ENCODE peak calls at places on chromosomes 13 and 19, in five cellular contexts. One of them, this sample, is unnamed.
A peak's percentile ranks its signal among the peaks of the same experiment; 100 is the strongest.

GRCh38 chr13:40527914-40528313 is 138.5 kb downstream of the FOXO1 start:
- DNase-seq in neural crest cell: no peak
- DNase-seq in HS-5: no peak
- DNase-seq in cerebellar cortex: no peak
- DNase-seq in astrocyte: no peak
- DNase-seq in this sample: no peak

GRCh38 chr13:27125357-27126282 is 46.0 kb downstream of the USP12 start:
- DNase-seq in neural crest cell: no peak
- DNase-seq in HS-5: no peak
- DNase-seq in cerebellar cortex: peak; percentile 49
- DNase-seq in astrocyte: no peak
- DNase-seq in this sample: no peak

GRCh38 chr19:18507727-18508440 is 14.0 kb downstream of the ELL start:
- DNase-seq in HS-5: no peak
- DNase-seq in cerebellar cortex: no peak
- DNase-seq in neural crest cell: no peak
- DNase-seq in astrocyte: no peak
- DNase-seq in this sample: no peak

GRCh38 chr13:21884299-21884878 is 213.5 kb downstream of the FGF9 start:
- DNase-seq in HS-5: no peak
- DNase-seq in cerebellar cortex: no peak
- DNase-seq in astrocyte: no peak
- DNase-seq in neural crest cell: no peak
- DNase-seq in this sample: no peak

GRCh38 chr19:11020982-11021759 is 60.3 kb downstream of the SMARCA4 start:
- DNase-seq in cerebellar cortex: peak; percentile 37
- DNase-seq in neural crest cell: no peak
- DNase-seq in astrocyte: no peak
- DNase-seq in HS-5: no peak
- DNase-seq in this sample: no peak

GRCh38 chr13:64278493-64278892 is 2862.8 kb upstream of the PCDH20 start:
- DNase-seq in astrocyte: peak; percentile 75
- DNase-seq in neural crest cell: no peak
- DNase-seq in HS-5: peak; percentile 15
- DNase-seq in cerebellar cortex: no peak
- DNase-seq in this sample: peak; percentile 72

GRCh38 chr13:111187879-111188643 is 73.0 kb downstream of the ARHGEF7 start:
- DNase-seq in neural crest cell: no peak
- DNase-seq in HS-5: no peak
- DNase-seq in cerebellar cortex: peak; percentile 61
- DNase-seq in astrocyte: peak; percentile 58
- DNase-seq in this sample: peak; percentile 55

GRCh38 chr19:246551-246950 is 44.7 kb downstream of the PLPP2 start:
- DNase-seq in astrocyte: no peak
- DNase-seq in HS-5: no peak
- DNase-seq in cerebellar cortex: no peak
- DNase-seq in neural crest cell: no peak
- DNase-seq in this sample: no peak

GRCh38 chr13:26992951-26993490 is 178.6 kb downstream of the USP12 start:
- DNase-seq in astrocyte: no peak
- DNase-seq in neural crest cell: no peak
- DNase-seq in HS-5: no peak
- DNase-seq in cerebellar cortex: no peak
- DNase-seq in this sample: no peak

GRCh38 chr13:93201992-93202558 is 24.5 kb upstream of the GPC6 start:
- DNase-seq in astrocyte: no peak
- DNase-seq in HS-5: no peak
- DNase-seq in cerebellar cortex: no peak
- DNase-seq in neural crest cell: no peak
- DNase-seq in this sample: no peak

GRCh38 chr13:50523307-50523706 is 320.2 kb downstream of the DLEU7 start:
- DNase-seq in cerebellar cortex: no peak
- DNase-seq in astrocyte: no peak
- DNase-seq in HS-5: no peak
- DNase-seq in neural crest cell: no peak
- DNase-seq in this sample: no peak

GRCh38 chr19:6476155-6476895 is 5.3 kb downstream of the DENND1C start:
- DNase-seq in neural crest cell: peak; percentile 90
- DNase-seq in HS-5: no peak
- DNase-seq in astrocyte: no peak
- DNase-seq in cerebellar cortex: peak; percentile 82
- DNase-seq in this sample: peak; percentile 56

GRCh38 chr19:2122251-2122650 is 25.5 kb downstream of the IZUMO4 start:
- DNase-seq in cerebellar cortex: no peak
- DNase-seq in HS-5: no peak
- DNase-seq in neural crest cell: no peak
- DNase-seq in astrocyte: no peak
- DNase-seq in this sample: no peak

GRCh38 chr19:12527034-12527836 is 24.0 kb downstream of the ZNF564 start:
- DNase-seq in astrocyte: peak; percentile 45
- DNase-seq in cerebellar cortex: peak; percentile 12
- DNase-seq in HS-5: no peak
- DNase-seq in neural crest cell: no peak
- DNase-seq in this sample: no peak

GRCh38 chr19:14432817-14433453 is at the start of gene PKN1:
- DNase-seq in neural crest cell: peak; percentile 66
- DNase-seq in HS-5: no peak
- DNase-seq in cerebellar cortex: peak; percentile 30
- DNase-seq in astrocyte: no peak
- DNase-seq in this sample: peak; percentile 7

GRCh38 chr13:109698779-109699178 is 87.6 kb downstream of the IRS2 start:
- DNase-seq in astrocyte: peak; percentile 91
- DNase-seq in neural crest cell: no peak
- DNase-seq in HS-5: peak; percentile 31
- DNase-seq in cerebellar cortex: no peak
- DNase-seq in this sample: peak; percentile 63

GRCh38 chr19:28296506-28296905 is 916.4 kb downstream of the UQCRFS1 start:
- DNase-seq in HS-5: no peak
- DNase-seq in neural crest cell: no peak
- DNase-seq in astrocyte: peak; percentile 56
- DNase-seq in cerebellar cortex: no peak
- DNase-seq in this sample: no peak

GRCh38 chr13:21747456-21747855 is 76.6 kb downstream of the FGF9 start:
- DNase-seq in astrocyte: no peak
- DNase-seq in HS-5: no peak
- DNase-seq in cerebellar cortex: no peak
- DNase-seq in neural crest cell: no peak
- DNase-seq in this sample: no peak

GRCh38 chr13:42547615-42548014 is 26.3 kb upstream of the TNFSF11 start:
- DNase-seq in astrocyte: no peak
- DNase-seq in neural crest cell: no peak
- DNase-seq in HS-5: no peak
- DNase-seq in cerebellar cortex: no peak
- DNase-seq in this sample: no peak

GRCh38 chr19:17654993-17655392 is 33.2 kb downstream of the UNC13A start:
- DNase-seq in HS-5: no peak
- DNase-seq in astrocyte: no peak
- DNase-seq in neural crest cell: no peak
- DNase-seq in cerebellar cortex: no peak
- DNase-seq in this sample: no peak

GRCh38 chr19:16460454-16460853 is 11.3 kb downstream of the EPS15L1 start:
- DNase-seq in HS-5: no peak
- DNase-seq in cerebellar cortex: no peak
- DNase-seq in neural crest cell: no peak
- DNase-seq in astrocyte: no peak
- DNase-seq in this sample: no peak

GRCh38 chr13:110726726-110727125 is 13.2 kb downstream of the ING1 start:
- DNase-seq in astrocyte: no peak
- DNase-seq in cerebellar cortex: no peak
- DNase-seq in neural crest cell: no peak
- DNase-seq in HS-5: no peak
- DNase-seq in this sample: no peak

GRCh38 chr19:40888191-40888590 is 6.2 kb upstream of the CYP2A7 start:
- DNase-seq in HS-5: no peak
- DNase-seq in cerebellar cortex: no peak
- DNase-seq in astrocyte: no peak
- DNase-seq in neural crest cell: no peak
- DNase-seq in this sample: no peak

GRCh38 chr19:17325133-17325532 is 9.5 kb downstream of the ANO8 start:
- DNase-seq in HS-5: no peak
- DNase-seq in cerebellar cortex: no peak
- DNase-seq in astrocyte: no peak
- DNase-seq in neural crest cell: no peak
- DNase-seq in this sample: no peak

GRCh38 chr19:49801966-49802661 is 11.0 kb downstream of the FUZ start:
- DNase-seq in astrocyte: peak; percentile 73
- DNase-seq in neural crest cell: peak; percentile 33
- DNase-seq in cerebellar cortex: peak; percentile 97
- DNase-seq in HS-5: no peak
- DNase-seq in this sample: peak; percentile 63

GRCh38 chr13:80337011-80337688 is 3.8 kb downstream of the SPRY2 start:
- DNase-seq in neural crest cell: peak; percentile 12
- DNase-seq in cerebellar cortex: peak; percentile 53
- DNase-seq in HS-5: no peak
- DNase-seq in astrocyte: no peak
- DNase-seq in this sample: no peak

GRCh38 chr13:39273953-39274352 is 235.7 kb downstream of the NHLRC3 start:
- DNase-seq in astrocyte: no peak
- DNase-seq in cerebellar cortex: peak; percentile 72
- DNase-seq in HS-5: no peak
- DNase-seq in neural crest cell: no peak
- DNase-seq in this sample: no peak

GRCh38 chr13:27401210-27401609 is 23.2 kb upstream of the GTF3A start:
- DNase-seq in HS-5: no peak
- DNase-seq in neural crest cell: no peak
- DNase-seq in cerebellar cortex: no peak
- DNase-seq in astrocyte: no peak
- DNase-seq in this sample: no peak

This sample was measured in NCI-H226.